ENCODE peak calls at places on chromosomes 2 and 18, in eight cellular contexts. D, G, V, I, W, E, R and B are unnamed samples.

GRCh38 chr2:74532222-74532621 is 2.5 kb downstream of the HTRA2 start:
- DNase-seq in G (no peak), D (no peak), E (no peak), I (no peak), R (no peak), V (peak; percentile 76), W (no peak), B (no peak)

GRCh38 chr2:53768233-53768542 is 584 bp downstream of the CHAC2 start:
- DNase-seq in D (no peak), V (peak; percentile 44), I (no peak), W (no peak), G (peak; percentile 50), R (no peak), E (no peak), B (no peak)

GRCh38 chr2:58541511-58541910 is 300.4 kb upstream of the FANCL start:
- DNase-seq in D (no peak), I (no peak), G (no peak), R (no peak), E (no peak), V (no peak), W (no peak), B (no peak)

GRCh38 chr18:34767601-34768027 is 57.5 kb downstream of the DTNA start:
- DNase-seq in V (peak; percentile 82), W (no peak), I (no peak), D (no peak), G (no peak), R (peak; percentile 69), E (no peak), B (no peak)

GRCh38 chr2:10370390-10370789 is 67.7 kb downstream of the HPCAL1 start:
- DNase-seq in R (no peak), V (no peak), G (no peak), W (no peak), E (no peak), D (no peak), I (no peak), B (no peak)

GRCh38 chr18:9285604-9286003 is 49.0 kb upstream of the TWSG1 start:
- DNase-seq in R (no peak), E (no peak), D (no peak), G (no peak), I (no peak), V (no peak), W (no peak), B (no peak)

GRCh38 chr2:217001740-217002139 is 141.9 kb upstream of the TNP1 start:
- DNase-seq in E (no peak), R (no peak), V (no peak), I (no peak), G (no peak), W (no peak), D (no peak), B (no peak)

GRCh38 chr2:173291412-173291811 is 63.3 kb upstream of the CDCA7 start:
- DNase-seq in R (no peak), W (no peak), I (no peak), V (no peak), D (no peak), E (no peak), G (no peak), B (no peak)

GRCh38 chr2:171522804-171523338 is 597 bp downstream of the CYBRD1 start:
- DNase-seq in E (no peak), G (peak; percentile 56), W (peak; percentile 16), V (no peak), I (no peak), D (no peak), R (no peak), B (no peak)

GRCh38 chr2:128376241-128377041 is 57.8 kb upstream of the HS6ST1 start:
- DNase-seq in W (peak; percentile 7), I (peak; percentile 5), D (peak; percentile 29), R (no peak), G (no peak), E (no peak), V (no peak), B (no peak)

GRCh38 chr2:179990676-179991317 is 16.3 kb downstream of the CWC22 start:
- DNase-seq in V (no peak), R (no peak), D (no peak), G (no peak), W (no peak), I (no peak), E (no peak), B (no peak)
- H3K9me3 ChIP-seq in V (no peaks in the 10 kb centered on the region), R (no peaks in the 10 kb centered on the region), D (no peaks in the 10 kb centered on the region), G (no peaks in the 10 kb centered on the region), W (no peaks in the 10 kb centered on the region), I (no peaks in the 10 kb centered on the region), E (no peaks in the 10 kb centered on the region), B (no peaks in the 10 kb centered on the region)

DNA sequence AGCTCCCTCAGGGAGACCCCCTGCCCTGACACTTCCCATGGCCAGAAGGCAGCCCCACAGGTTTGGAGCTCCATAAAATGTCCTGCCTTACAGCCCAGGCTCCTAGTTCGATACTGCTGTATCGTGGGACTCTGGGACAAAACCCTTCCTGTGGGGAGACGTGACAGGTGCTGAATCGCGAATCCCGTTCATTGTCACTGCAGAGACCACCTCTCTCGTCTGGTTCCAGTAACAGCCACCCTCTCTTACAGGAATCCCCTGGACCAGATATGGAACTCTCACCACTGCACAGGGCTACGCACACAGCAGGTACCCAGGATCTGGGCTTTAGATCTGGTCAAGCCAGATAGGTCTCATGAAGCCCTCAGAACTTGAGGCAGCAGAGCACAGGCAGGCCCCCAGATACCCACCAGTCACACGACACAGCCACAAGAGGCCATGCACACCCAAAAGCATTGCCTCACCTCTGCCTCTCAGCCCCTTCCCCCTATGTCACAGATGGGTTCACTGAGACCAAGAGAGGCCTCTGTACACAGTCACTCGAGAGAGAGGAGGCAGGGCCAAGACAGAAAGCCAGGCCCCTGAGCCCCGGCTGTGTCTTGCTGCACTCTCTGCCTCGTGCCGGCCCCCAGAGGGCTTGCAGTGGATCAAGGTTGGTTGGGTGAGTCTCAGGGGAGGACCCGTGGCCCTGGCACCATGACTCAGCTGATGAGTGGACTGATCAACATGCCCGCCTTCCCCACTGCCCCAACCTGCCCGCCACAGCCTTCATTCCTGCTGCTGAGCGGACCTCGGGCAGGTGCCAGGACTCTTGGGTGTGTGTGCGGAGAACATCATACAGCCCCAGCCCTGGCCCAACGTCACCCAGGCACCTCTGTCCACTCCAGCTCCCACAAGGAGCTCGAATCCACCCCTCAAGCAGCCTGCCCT is 7.6 kb downstream of the SDC1 start:
- DNase-seq in W (no peak), E (no peak), D (no peak), V (no peak), G (no peak), I (no peak), R (no peak), B (no peak)
- H3K9me3 ChIP-seq in W (no peaks in the 10 kb centered on the region), E (no peaks in the 10 kb centered on the region), D (no peaks in the 10 kb centered on the region), V (no peaks in the 10 kb centered on the region), G (no peaks in the 10 kb centered on the region), I (no peaks in the 10 kb centered on the region), R (no peaks in the 10 kb centered on the region), B (no peaks in the 10 kb centered on the region)

GRCh38 chr2:89823556-89823955 is 1132.1 kb downstream of the RPIA start:
- DNase-seq in D (no peak), E (no peak), W (no peak), I (no peak), G (no peak), V (no peak), R (no peak), B (no peak)

GRCh38 chr2:89820248-89820647 is 1128.8 kb downstream of the RPIA start:
- DNase-seq in I (no peak), E (no peak), W (no peak), D (no peak), G (no peak), R (no peak), V (no peak), B (no peak)

GRCh38 chr2:89819809-89820208 is 1128.3 kb downstream of the RPIA start:
- DNase-seq in W (no peak), E (no peak), V (no peak), D (no peak), R (no peak), I (no peak), G (no peak), B (no peak)

GRCh38 chr2:89821455-89821945 is 1130.0 kb downstream of the RPIA start:
- DNase-seq in E (no peak), V (no peak), G (no peak), R (no peak), D (no peak), I (no peak), W (no peak), B (no peak)

GRCh38 chr2:89818873-89819272 is 1127.4 kb downstream of the RPIA start:
- DNase-seq in D (no peak), G (no peak), E (no peak), R (no peak), W (no peak), I (no peak), V (no peak), B (no peak)
- H3K9me3 ChIP-seq in D (peaks cover 70% of the 10 kb centered on the region), G (no peaks in the 10 kb centered on the region), E (no peaks in the 10 kb centered on the region), R (peaks cover 9% of the 10 kb centered on the region), W (no peaks in the 10 kb centered on the region), I (no peaks in the 10 kb centered on the region), V (peaks cover 15% of the 10 kb centered on the region), B (peaks cover 35% of the 10 kb centered on the region)

GRCh38 chr18:14769381-14769780 is 21.4 kb downstream of the ANKRD30B start:
- DNase-seq in W (no peak), E (no peak), V (no peak), G (no peak), I (no peak), D (no peak), R (no peak), B (no peak)
- H3K9me3 ChIP-seq in W (no peaks in the 10 kb centered on the region), E (no peaks in the 10 kb centered on the region), V (no peaks in the 10 kb centered on the region), G (peaks cover 55% of the 10 kb centered on the region), I (no peaks in the 10 kb centered on the region), D (no peaks in the 10 kb centered on the region), R (no peaks in the 10 kb centered on the region), B (no peaks in the 10 kb centered on the region)

GRCh38 chr18:72847134-72847533 is 20.7 kb downstream of the NETO1 start:
- DNase-seq in V (no peak), R (no peak), E (no peak), G (no peak), D (no peak), W (no peak), I (no peak), B (no peak)
- H3K9me3 ChIP-seq in V (no peaks in the 10 kb centered on the region), R (no peaks in the 10 kb centered on the region), E (no peaks in the 10 kb centered on the region), G (no peaks in the 10 kb centered on the region), D (no peaks in the 10 kb centered on the region), W (no peaks in the 10 kb centered on the region), I (no peaks in the 10 kb centered on the region), B (no peaks in the 10 kb centered on the region)

DNA sequence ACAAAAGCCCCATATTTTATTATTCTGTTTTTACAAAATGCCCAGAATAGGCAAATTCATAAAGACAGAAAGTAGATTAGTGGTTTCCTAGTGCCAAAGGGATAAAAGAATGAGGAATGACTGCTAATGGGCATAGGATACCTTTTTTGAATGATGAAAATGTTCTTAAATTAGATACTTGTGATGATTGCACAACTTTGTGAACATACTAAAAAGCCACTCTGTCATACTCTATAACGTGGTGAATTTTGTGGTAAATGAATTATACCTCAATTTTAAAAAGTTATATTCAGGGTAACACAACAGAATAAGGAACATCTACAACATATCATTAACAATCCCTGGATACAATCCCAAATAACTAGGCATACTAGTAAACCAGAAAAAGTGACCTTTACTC is 9.1 kb upstream of the FBLN7 start:
- DNase-seq in R (no peak), D (no peak), I (no peak), V (no peak), G (no peak), W (no peak), E (no peak), B (no peak)
- H3K9me3 ChIP-seq in R (no peaks in the 10 kb centered on the region), D (peaks cover 4% of the 10 kb centered on the region), I (no peaks in the 10 kb centered on the region), V (no peaks in the 10 kb centered on the region), G (no peaks in the 10 kb centered on the region), W (no peaks in the 10 kb centered on the region), E (no peaks in the 10 kb centered on the region), B (no peaks in the 10 kb centered on the region)

GRCh38 chr2:221502270-221502973 is 69.7 kb downstream of the EPHA4 start:
- DNase-seq in R (no peak), W (no peak), V (peak; percentile 73), E (no peak), D (no peak), I (no peak), G (no peak), B (no peak)
- H3K9me3 ChIP-seq in R (no peaks in the 10 kb centered on the region), W (no peaks in the 10 kb centered on the region), V (no peaks in the 10 kb centered on the region), E (no peaks in the 10 kb centered on the region), D (no peaks in the 10 kb centered on the region), I (no peaks in the 10 kb centered on the region), G (no peaks in the 10 kb centered on the region), B (no peaks in the 10 kb centered on the region)